ENCODE peak calls at places on chromosomes 7 and 10, in six cellular contexts. K is adipocyte, L is DND-41, N is GM23248, A is fibroblast of lung, D is psoas muscle. O is an unnamed sample. For H3K4me1 and H3K27me3, the result is how much of the 10 kb centered on the place peaks cover.

GRCh38 chr10:61901829-61902447 is 439 bp downstream of the ARID5B start:
- DNase-seq in L (no peak), D (no peak), N (peak), A (no peak), K (peak), O (peak)

GRCh38 chr7:10863476-10863875 is 110.2 kb upstream of the PHF14 start:
- DNase-seq in N (no peak), D (no peak), A (no peak), K (no peak), L (no peak), O (no peak)

GRCh38 chr10:81848514-81848913 is 26.5 kb upstream of the NRG3 start:
- DNase-seq in D (no peak), K (no peak), L (no peak), N (no peak), A (no peak), O (no peak)

GRCh38 chr7:27346531-27347260 is 104.1 kb downstream of the EVX1 start:
- DNase-seq in N (peak), A (peak), K (peak), D (no peak), L (no peak), O (peak)

GRCh38 chr10:112307631-112308502 is 24.7 kb downstream of the TECTB start:
- DNase-seq in L (peak), K (peak), D (no peak), A (peak), N (peak), O (no peak)

GRCh38 chr7:44087914-44088838 is 5.8 kb upstream of the POLM start:
- DNase-seq in N (peak), D (peak), K (peak), A (peak), L (no peak), O (peak)

GRCh38 chr7:542935-543789 is 23.5 kb upstream of the PDGFA start:
- DNase-seq in A (peak), N (peak), D (no peak), L (no peak), K (peak), O (peak)

GRCh38 chr7:35336444-35336843 is 82.5 kb upstream of the TBX20 start:
- DNase-seq in K (no peak), N (no peak), D (no peak), A (no peak), L (no peak), O (no peak)

GRCh38 chr7:105794741-105795729 is 81.4 kb downstream of the ATXN7L1 start:
- DNase-seq in L (no peak), D (no peak), K (peak), A (peak), N (peak), O (peak)

GRCh38 chr7:137873524-137873923 is 26.8 kb upstream of the DGKI start:
- DNase-seq in K (peak), D (no peak), L (no peak), A (no peak), N (peak), O (no peak)

GRCh38 chr7:101733713-101734475 is 83.5 kb upstream of the CUX1 start:
- DNase-seq in D (peak), K (peak), L (no peak), N (peak), A (peak), O (peak)

GRCh38 chr10:4661572-4662255 is 164.3 kb upstream of the AKR1E2 start:
- DNase-seq in L (no peak), K (no peak), A (peak), D (peak), N (peak), O (peak)

GRCh38 chr10:64785816-64786215 is 1264.6 kb downstream of the REEP3 start:
- DNase-seq in N (no peak), K (no peak), D (no peak), L (no peak), A (no peak), O (no peak)

GRCh38 chr10:98611432-98611831 is 164.7 kb upstream of the HPS1 start:
- DNase-seq in N (peak), L (no peak), A (no peak), K (peak), D (no peak), O (no peak)

GRCh38 chr10:30055094-30055701 is 4.2 kb downstream of the JCAD start:
- DNase-seq in D (no peak), N (peak), L (no peak), A (peak), K (peak), O (peak)

GRCh38 chr10:78511324-78512204 is 477.9 kb downstream of the RPS24 start:
- DNase-seq in D (no peak), K (no peak), A (no peak), L (no peak), N (peak), O (peak)

GRCh38 chr7:96416599-96416998 is 94.7 kb upstream of the SLC25A13 start:
- DNase-seq in L (no peak), A (no peak), K (peak), D (no peak), N (no peak), O (no peak)

GRCh38 chr7:35781767-35782515 is 18.9 kb upstream of the SEPTIN7 start:
- DNase-seq in L (no peak), A (no peak), D (no peak), N (no peak), K (no peak), O (no peak)

GRCh38 chr10:51643734-51644133 is 55.7 kb downstream of the CSTF2T start:
- DNase-seq in A (no peak), L (no peak), K (no peak), N (no peak), D (no peak), O (no peak)

GRCh38 chr7:130341882-130342281 is 2.7 kb upstream of the CPA5 start:
- DNase-seq in L (no peak), K (no peak), N (no peak), A (no peak), D (no peak), O (no peak)

GRCh38 chr7:56605146-56605545 is 488.9 kb upstream of the NUPR2 start:
- DNase-seq in L (no peak), N (no peak), A (no peak), K (no peak), D (no peak), O (no peak)

GRCh38 chr10:89062861-89063260 is 72.3 kb downstream of the FAS start:
- DNase-seq in K (peak), D (peak), L (no peak), N (peak), A (peak), O (no peak)

GRCh38 chr7:17680943-17681351 is 259.3 kb downstream of the SNX13 start:
- DNase-seq in D (no peak), N (peak), K (peak), A (peak), L (no peak), O (no peak)

GRCh38 chr7:123724725-123725381 is 23.9 kb downstream of the WASL start:
- DNase-seq in D (no peak), A (no peak), K (peak), L (peak), N (no peak), O (no peak)

GRCh38 chr7:11492307-11492706 is 339.7 kb downstream of the THSD7A start:
- DNase-seq in K (peak), A (peak), D (no peak), N (peak), L (no peak), O (no peak)

GRCh38 chr10:97673736-97674525 is 13.1 kb downstream of the AVPI1 start:
- DNase-seq in A (peak), K (peak), N (peak), D (no peak), L (peak), O (peak)

GRCh38 chr7:98202367-98203195 is 8.7 kb upstream of the BHLHA15 start:
- DNase-seq in N (no peak), L (peak), K (no peak), D (no peak), A (no peak), O (no peak)

GRCh38 chr10:8102708-8103401 is 48.4 kb downstream of the GATA3 start:
- DNase-seq in D (no peak), K (no peak), L (no peak), A (no peak), N (no peak), O (no peak)

GRCh38 chr10:12975906-12976305 is 25.6 kb downstream of the CCDC3 start:
- DNase-seq in L (no peak), A (no peak), K (no peak), D (no peak), N (no peak), O (no peak)

GRCh38 chr7:80719261-80719660 is 80.8 kb downstream of the CD36 start:
- DNase-seq in A (peak), D (no peak), L (no peak), N (peak), K (peak), O (no peak)

GRCh38 chr7:127375626-127376025 is 16.9 kb downstream of the ZNF800 start:
- DNase-seq in L (no peak), A (no peak), K (no peak), N (peak), D (no peak), O (no peak)

GRCh38 chr10:5996696-5997095 is 19.4 kb upstream of the IL15RA start:
- DNase-seq in K (no peak), N (no peak), D (no peak), A (no peak), L (no peak), O (no peak)

GRCh38 chr10:128596906-128597305 is 470.7 kb upstream of the MKI67 start:
- DNase-seq in L (no peak), N (no peak), A (no peak), K (no peak), D (no peak), O (no peak)

GRCh38 chr7:131455546-131455945 is 100.9 kb downstream of the PODXL start:
- DNase-seq in N (no peak), K (no peak), A (no peak), L (no peak), D (no peak), O (no peak)

GRCh38 chr7:14191686-14192098 is 202.2 kb upstream of the ETV1 start:
- DNase-seq in N (peak), A (peak), L (no peak), K (peak), D (no peak), O (no peak)

GRCh38 chr7:101608772-101609713 is 20.1 kb downstream of the MYL10 start:
- DNase-seq in K (no peak), D (peak), L (no peak), A (no peak), N (no peak), O (no peak)

DNA sequence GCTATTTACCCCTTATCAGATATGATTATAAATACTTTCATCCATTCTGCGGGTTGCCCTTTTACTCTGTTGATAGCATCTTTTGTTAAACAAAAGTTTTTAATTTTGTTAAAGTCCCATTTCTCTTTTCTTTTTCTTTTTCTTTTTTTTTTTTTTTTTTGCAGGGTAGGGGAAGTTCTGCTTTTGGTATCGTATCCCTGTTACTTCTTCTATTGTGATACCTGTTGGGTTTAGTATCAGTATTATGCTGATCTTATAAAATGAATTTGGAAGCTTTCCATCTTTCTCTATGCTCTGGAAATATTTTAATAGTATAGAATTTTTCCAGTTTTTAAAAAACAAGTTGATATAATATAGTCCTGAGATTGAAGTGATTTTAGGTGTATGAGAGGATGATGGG is 6.0 kb downstream of the CCNJ start:
- DNase-seq in L (no peak), N (no peak), D (no peak), K (no peak), A (no peak), O (no peak)
- H3K4me1 ChIP-seq in L (under half), N (under half), D (under half), K (under half), A (under half), O (under half)

GRCh38 chr10:70958396-70958795 is 70.0 kb upstream of the PCBD1 start:
- DNase-seq in A (no peak), L (no peak), K (no peak), D (no peak), N (peak), O (no peak)
- H3K27me3 ChIP-seq in A (under half), L (under half), K (half or more), D (under half), N (under half), O (under half)

DNA sequence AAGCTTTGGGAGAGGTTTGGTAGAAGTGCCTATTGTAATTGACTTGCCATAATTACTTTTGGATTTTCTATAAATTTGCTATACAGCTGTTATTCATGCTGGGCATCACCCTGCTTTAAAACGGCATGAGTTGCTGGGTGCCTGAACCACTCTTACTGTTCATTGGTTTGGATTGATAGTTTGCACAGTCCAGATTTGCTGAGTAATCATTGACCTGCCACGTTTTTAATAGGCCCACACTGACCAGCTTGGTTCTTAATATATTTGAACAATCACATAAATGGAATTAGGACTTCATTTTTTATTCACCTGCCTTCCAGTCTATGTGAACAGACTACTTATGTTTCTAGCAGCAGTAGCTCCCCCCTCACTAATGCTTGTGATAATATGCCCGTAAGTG is 630.8 kb downstream of the SDK1 start:
- DNase-seq in K (no peak), N (no peak), L (no peak), A (no peak), D (no peak), O (no peak)
- H3K4me1 ChIP-seq in K (under half), N (under half), L (under half), A (under half), D (under half), O (under half)

GRCh38 chr7:150748402-150748801 is 11.2 kb downstream of the GIMAP5 start:
- DNase-seq in L (no peak), D (no peak), K (no peak), A (no peak), N (no peak), O (no peak)
- H3K27me3 ChIP-seq in L (under half), D (under half), K (under half), A (under half), N (under half), O (under half)

DNA sequence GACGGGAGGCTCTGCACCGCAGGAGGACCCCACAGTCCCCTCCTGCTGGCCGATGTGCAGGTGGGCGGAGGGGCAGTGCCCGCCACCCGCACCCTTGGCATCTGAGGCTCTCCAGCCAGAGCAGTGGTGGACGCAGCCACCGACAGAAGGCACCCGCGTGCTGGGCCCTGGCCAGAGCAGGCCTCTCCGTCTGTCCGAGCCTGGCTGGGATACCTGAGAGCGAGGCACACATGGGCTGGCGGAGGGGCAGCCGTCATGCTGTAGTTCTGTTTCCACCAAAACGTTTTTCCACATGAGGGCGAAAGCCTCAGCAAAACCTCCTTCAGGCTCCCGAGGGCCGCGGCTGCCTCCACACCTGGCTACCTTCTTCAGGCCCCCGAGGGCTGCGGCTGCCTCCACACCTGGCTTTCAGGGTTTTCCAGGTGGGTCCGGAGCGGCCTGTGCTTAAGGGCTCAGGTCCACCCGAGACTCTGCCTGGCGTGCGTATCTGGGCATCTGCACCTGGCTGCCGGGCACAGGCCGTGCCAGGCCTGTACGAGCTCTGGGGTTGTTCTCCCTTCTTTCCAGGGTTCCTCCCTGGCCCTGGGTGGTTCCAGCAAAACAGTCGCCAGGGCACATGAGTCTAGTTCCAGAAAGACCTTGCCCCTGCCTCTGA is 115.5 kb downstream of the INPP5A start:
- DNase-seq in A (no peak), K (no peak), D (no peak), N (no peak), L (no peak), O (no peak)
- H3K4me1 ChIP-seq in A (under half), K (under half), D (under half), N (under half), L (under half), O (under half)

GRCh38 chr10:11337516-11337915 is 273.9 kb downstream of the USP6NL start:
- DNase-seq in K (no peak), N (no peak), L (no peak), A (no peak), D (no peak), O (no peak)
- H3K27me3 ChIP-seq in K (under half), N (under half), L (under half), A (under half), D (under half), O (under half)

DNA sequence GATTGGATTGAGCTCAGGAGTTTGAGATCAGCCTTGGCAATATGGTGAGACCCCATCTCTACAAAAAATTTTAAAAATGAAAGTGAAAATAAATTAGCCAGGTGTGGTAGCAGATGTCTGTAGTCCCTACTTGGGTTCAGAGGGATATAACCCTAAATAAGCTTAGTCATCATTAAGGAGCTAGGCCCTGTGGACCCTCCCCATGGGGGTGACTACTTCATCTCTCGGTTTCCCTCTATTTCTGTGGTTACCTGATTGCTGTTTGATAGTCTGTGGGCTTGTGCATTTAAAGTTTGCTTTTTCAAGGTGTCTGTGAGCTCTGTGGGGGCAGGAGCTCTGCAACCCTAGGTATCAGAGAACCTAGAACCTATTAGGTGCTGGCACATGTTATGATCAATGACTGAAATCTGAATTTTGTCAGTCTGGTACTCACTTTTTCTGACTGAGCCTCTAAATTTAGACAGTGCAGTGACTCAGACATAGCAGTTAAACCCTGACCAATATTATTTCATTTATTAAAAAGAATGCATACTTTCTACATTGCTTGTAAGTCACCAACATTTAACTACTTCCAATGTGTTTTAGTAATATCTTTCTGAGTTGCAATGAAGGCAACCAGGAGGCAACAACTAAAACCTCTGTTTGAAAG is 8.1 kb upstream of the CUZD1 start:
- DNase-seq in N (peak), K (peak), L (peak), A (peak), D (no peak), O (no peak)
- H3K4me1 ChIP-seq in N (half or more), K (under half), L (under half), A (under half), D (under half), O (under half)

GRCh38 chr10:101838416-101838970 is 5.1 kb downstream of the KCNIP2 start:
- DNase-seq in K (no peak), D (no peak), L (no peak), A (no peak), N (no peak), O (no peak)

GRCh38 chr10:101840741-101841453 is 2.7 kb downstream of the KCNIP2 start:
- DNase-seq in A (peak), D (peak), N (peak), L (peak), K (peak), O (peak)

GRCh38 chr10:101839002-101839401 is 4.6 kb downstream of the KCNIP2 start:
- DNase-seq in L (no peak), D (no peak), A (no peak), N (no peak), K (no peak), O (no peak)

GRCh38 chr10:101840102-101840684 is 3.4 kb downstream of the KCNIP2 start:
- DNase-seq in N (peak), D (no peak), A (peak), K (peak), L (peak), O (no peak)

GRCh38 chr10:101839421-101840063 is 4.1 kb downstream of the KCNIP2 start:
- DNase-seq in N (peak), L (peak), K (peak), A (no peak), D (no peak), O (peak)
- H3K27me3 ChIP-seq in N (under half), L (under half), K (under half), A (under half), D (under half), O (under half)